ENCODE peak calls at places on chromosomes 3 and 15, in eight cellular contexts. Z, J, S, D, V, M, O and R are unnamed samples.

GRCh38 chr3:194089357-194090177 is 46.4 kb upstream of the HES1 start:
- DNase-seq in D (peak), V (peak), J (peak), S (peak), M (peak), O (no peak), Z (peak), R (peak)

GRCh38 chr3:190615607-190616006 is 101.7 kb downstream of the IL1RAP start:
- DNase-seq in Z (no peak), O (no peak), D (no peak), V (no peak), J (no peak), S (no peak), M (no peak), R (no peak)

GRCh38 chr3:14819671-14820070 is 909 bp downstream of the FGD5 start:
- DNase-seq in D (no peak), M (no peak), S (no peak), O (no peak), J (no peak), V (no peak), Z (no peak), R (no peak)

GRCh38 chr3:142975316-142975995 is 12.0 kb upstream of the PAQR9 start:
- DNase-seq in M (peak), Z (no peak), O (no peak), J (no peak), V (no peak), S (no peak), D (peak), R (no peak)

GRCh38 chr3:46884929-46885328 is 7.4 kb downstream of the PTH1R start:
- DNase-seq in V (no peak), O (no peak), Z (no peak), M (no peak), S (no peak), D (no peak), J (no peak), R (no peak)

GRCh38 chr3:53845103-53845880 is 927 bp downstream of the CHDH start:
- DNase-seq in J (peak), D (peak), O (no peak), Z (peak), M (peak), V (no peak), S (peak), R (peak)

GRCh38 chr15:89656116-89656815 is 999 bp upstream of the KIF7 start:
- DNase-seq in Z (peak), J (no peak), S (no peak), M (no peak), V (no peak), D (peak), O (no peak), R (no peak)

GRCh38 chr3:42742259-42742658 is 30.8 kb downstream of the CCDC13 start:
- DNase-seq in Z (no peak), M (no peak), O (no peak), J (no peak), V (no peak), S (no peak), D (no peak), R (no peak)

GRCh38 chr3:141498592-141499223 is 11.9 kb downstream of the RASA2 start:
- DNase-seq in D (no peak), Z (no peak), S (no peak), V (peak), J (peak), O (peak), M (peak), R (no peak)

GRCh38 chr15:74400915-74401757 is 32.6 kb downstream of the SEMA7A start:
- DNase-seq in M (no peak), D (peak), V (no peak), S (no peak), Z (no peak), J (no peak), O (no peak), R (peak)

GRCh38 chr3:62611541-62612240 is 238.3 kb upstream of the FEZF2 start:
- DNase-seq in M (no peak), S (no peak), D (no peak), J (no peak), O (no peak), Z (no peak), V (no peak), R (peak)

GRCh38 chr3:165725296-165725695 is 111.9 kb downstream of the BCHE start:
- DNase-seq in Z (peak), M (no peak), V (no peak), S (no peak), J (no peak), O (no peak), D (no peak), R (no peak)

GRCh38 chr3:30203301-30203700 is 403.1 kb upstream of the TGFBR2 start:
- DNase-seq in Z (no peak), V (no peak), M (no peak), D (no peak), J (no peak), S (no peak), O (no peak), R (no peak)

GRCh38 chr3:49723301-49723630 is 485 bp downstream of the GMPPB start:
- DNase-seq in J (peak), O (peak), S (no peak), M (peak), Z (peak), V (no peak), D (peak), R (peak)

GRCh38 chr15:58865420-58865880 is 68.0 kb downstream of the SLTM start:
- DNase-seq in S (no peak), V (no peak), D (no peak), M (peak), O (no peak), J (no peak), Z (peak), R (no peak)

GRCh38 chr15:84821501-84822021 is 4.4 kb downstream of the ALPK3 start:
- DNase-seq in S (no peak), J (no peak), V (no peak), D (no peak), M (no peak), O (no peak), Z (no peak), R (no peak)
- TF ChIP-seq CTCF in S (no peak), J (no peak), V (no peak), D (no peak), M (peak), O (no peak), Z (no peak), R (no peak)

DNA sequence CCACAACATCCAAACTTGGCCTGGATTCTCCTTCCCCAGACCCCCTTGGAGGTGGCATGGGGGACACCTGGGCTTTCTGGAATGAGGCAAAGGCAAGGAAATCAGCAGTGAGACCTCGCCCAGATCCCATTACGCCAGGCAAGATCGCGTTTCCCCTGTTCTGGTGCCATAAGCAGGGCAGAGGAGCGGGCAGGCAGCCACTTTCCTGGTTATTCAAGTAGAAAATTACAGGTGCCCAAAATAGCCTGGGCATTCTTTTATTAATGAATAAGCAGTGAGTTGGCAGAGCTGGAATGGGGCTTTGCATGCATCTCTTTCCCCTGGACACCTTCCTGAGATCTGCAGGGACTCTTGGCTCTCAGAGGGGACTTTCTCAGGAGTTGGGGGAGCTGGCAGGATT is 31.5 kb upstream of the FAM107A start:
- DNase-seq in M (no peak), Z (no peak), O (no peak), V (no peak), J (no peak), S (peak), D (peak), R (no peak)
- TF ChIP-seq CTCF in M (no peak), Z (no peak), O (no peak), V (no peak), J (no peak), S (no peak), D (no peak), R (no peak)

DNA sequence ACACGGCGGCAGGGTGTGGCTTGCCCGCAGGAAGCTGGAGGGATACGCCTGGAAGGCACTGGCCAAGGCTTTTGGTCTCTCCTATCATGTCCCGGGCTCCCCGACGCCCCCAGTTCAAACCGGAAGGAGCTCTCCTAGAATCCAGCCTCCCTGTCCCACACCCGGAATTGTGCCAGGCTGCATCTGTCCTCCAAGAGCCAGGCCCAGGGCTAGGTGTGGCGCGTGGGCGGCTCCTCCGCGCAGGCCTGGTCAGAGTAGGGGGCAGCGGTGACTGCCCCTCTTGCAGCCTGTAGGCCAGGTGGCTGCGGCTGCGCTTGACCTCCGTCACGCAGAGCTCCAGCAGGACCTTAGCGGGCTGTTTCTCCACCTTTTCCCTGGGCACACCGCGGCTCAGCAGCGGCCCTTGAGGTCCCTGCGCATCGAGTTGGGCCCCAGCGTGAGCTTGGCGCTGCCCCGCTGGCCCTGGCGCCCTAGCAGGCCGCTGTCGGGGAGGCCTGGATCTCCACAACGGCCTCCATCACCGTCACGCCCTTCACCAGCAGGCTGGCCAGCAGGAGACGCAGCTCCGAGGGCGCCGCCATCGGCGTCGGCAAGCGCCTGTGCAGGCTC is 15.9 kb upstream of the SIAH2 start:
- DNase-seq in D (no peak), S (no peak), V (no peak), M (no peak), O (no peak), J (no peak), Z (no peak), R (no peak)
- TF ChIP-seq CTCF in D (no peak), S (no peak), V (no peak), M (no peak), O (no peak), J (no peak), Z (no peak), R (no peak)

GRCh38 chr3:154552338-154552737 is 122.3 kb upstream of the GPR149 start:
- DNase-seq in Z (no peak), S (no peak), O (no peak), D (peak), V (no peak), J (no peak), M (peak), R (no peak)
- TF ChIP-seq CTCF in Z (no peak), S (no peak), O (no peak), D (peak), V (no peak), J (no peak), M (peak), R (no peak)

GRCh38 chr3:155360281-155360680 is 66.8 kb upstream of the STRIT1 start:
- DNase-seq in O (no peak), M (no peak), V (no peak), S (no peak), D (no peak), Z (no peak), J (no peak), R (no peak)

GRCh38 chr3:155354658-155355057 is 61.2 kb upstream of the STRIT1 start:
- DNase-seq in J (no peak), Z (no peak), S (no peak), O (no peak), D (no peak), V (no peak), M (no peak), R (no peak)

GRCh38 chr3:155352900-155353490 is 59.5 kb upstream of the STRIT1 start:
- DNase-seq in O (no peak), V (no peak), Z (peak), S (peak), D (peak), J (no peak), M (peak), R (peak)

GRCh38 chr3:155356594-155357370 is 63.3 kb upstream of the STRIT1 start:
- DNase-seq in S (no peak), V (no peak), D (peak), O (no peak), J (no peak), M (peak), Z (no peak), R (no peak)
- TF ChIP-seq CTCF in S (no peak), V (no peak), D (peak), O (no peak), J (no peak), M (peak), Z (no peak), R (no peak)